ENCODE peak calls at places on chromosomes 3 and 15, in nine cellular contexts. V, K, A, I, F, R, M, U and J are unnamed samples.

GRCh38 chr3:50550079-50550736 is 17.3 kb downstream of the C3orf18 start:
- DNase-seq in R (peak), V (no peak), A (peak), I (peak), U (peak), K (peak), M (no peak), F (no peak), J (peak)

GRCh38 chr3:123140591-123140990 is 61.2 kb upstream of the SEC22A start:
- DNase-seq in I (no peak), V (no peak), R (no peak), M (no peak), A (peak), F (no peak), K (no peak), U (no peak), J (no peak)

GRCh38 chr3:37945803-37946530 is 44.6 kb upstream of the VILL start:
- DNase-seq in V (no peak), R (no peak), U (no peak), F (no peak), A (peak), I (no peak), M (peak), K (peak), J (no peak)

GRCh38 chr15:70328137-70329115 is 230.7 kb upstream of the TLE3 start:
- DNase-seq in K (no peak), U (no peak), A (no peak), R (peak), I (no peak), F (no peak), M (peak), V (no peak), J (peak)

GRCh38 chr3:113948015-113948917 is 453 bp downstream of the ZDHHC23 start:
- DNase-seq in V (no peak), K (peak), A (peak), R (no peak), F (no peak), M (peak), I (peak), U (peak), J (peak)

GRCh38 chr3:51275096-51275805 is 109.8 kb upstream of the MANF start:
- DNase-seq in F (no peak), U (no peak), K (no peak), R (no peak), V (no peak), A (no peak), M (no peak), I (peak), J (no peak)

GRCh38 chr15:38528279-38528678 is 36.3 kb downstream of the RASGRP1 start:
- DNase-seq in I (no peak), V (no peak), F (peak), M (no peak), A (no peak), K (peak), R (no peak), U (no peak), J (no peak)

GRCh38 chr15:75669191-75669878 is 21.6 kb downstream of the SNX33 start:
- DNase-seq in U (no peak), A (no peak), K (peak), I (no peak), M (peak), V (no peak), R (no peak), F (no peak), J (no peak)

GRCh38 chr3:66153961-66154923 is 66.6 kb upstream of the SLC25A26 start:
- DNase-seq in K (no peak), R (peak), F (no peak), A (peak), I (peak), M (no peak), U (no peak), V (no peak), J (peak)

GRCh38 chr3:71400986-71401451 is 182.5 kb downstream of the FOXP1 start:
- DNase-seq in F (no peak), V (no peak), U (no peak), A (no peak), K (no peak), R (no peak), M (no peak), I (no peak), J (no peak)

DNA sequence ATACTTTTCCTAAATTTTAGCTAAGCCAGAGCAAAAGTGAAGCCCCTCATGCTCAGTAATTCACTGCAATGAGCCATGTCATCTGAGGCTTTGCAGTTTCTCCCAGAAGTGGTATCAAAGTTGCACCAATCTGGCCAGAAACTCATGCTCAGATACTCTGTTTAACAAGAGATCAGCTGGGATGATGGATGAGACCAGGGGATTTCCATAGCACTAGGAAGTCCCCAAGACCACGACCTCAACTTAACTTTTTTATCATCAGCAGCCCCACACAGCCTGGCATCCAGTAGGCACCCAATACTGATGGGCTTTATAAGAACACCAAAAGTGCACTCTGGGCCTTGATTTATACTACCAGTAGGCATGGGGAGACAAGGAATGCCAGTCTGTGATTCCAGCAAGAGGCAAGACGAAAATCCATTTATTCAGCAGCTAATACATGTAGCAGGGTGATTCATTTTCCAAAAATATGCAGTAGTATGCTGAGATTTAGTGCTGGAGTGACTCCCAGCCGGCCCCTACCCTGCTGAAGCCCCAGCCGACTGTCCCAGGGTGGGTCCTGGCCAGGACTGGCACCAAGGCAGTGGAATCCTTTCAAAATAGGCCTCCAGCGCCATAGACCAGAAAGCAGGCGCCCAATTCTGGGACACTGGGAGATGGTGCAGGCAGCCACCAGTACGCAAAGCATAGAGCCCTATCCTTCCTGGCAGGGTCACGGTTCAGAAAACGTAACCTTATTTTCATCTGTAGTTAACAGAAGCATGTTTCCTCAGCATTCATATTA is 612 bp upstream of the LDHAL6B start:
- DNase-seq in A (no peak), I (no peak), K (no peak), R (no peak), V (no peak), U (no peak), M (no peak), F (no peak), J (no peak)
- H3K4me3 ChIP-seq in A (no peak), I (no peak), K (no peak), R (no peak), V (no peak), U (no peak), M (no peak), F (no peak), J (no peak)

GRCh38 chr15:52287114-52287513 is 8.5 kb downstream of the MYO5C start:
- DNase-seq in F (no peak), R (no peak), M (no peak), U (no peak), K (no peak), I (no peak), A (no peak), V (no peak), J (no peak)
- H3K4me3 ChIP-seq in F (no peak), R (no peak), M (no peak), U (no peak), K (no peak), I (no peak), A (no peak), V (no peak), J (no peak)

DNA sequence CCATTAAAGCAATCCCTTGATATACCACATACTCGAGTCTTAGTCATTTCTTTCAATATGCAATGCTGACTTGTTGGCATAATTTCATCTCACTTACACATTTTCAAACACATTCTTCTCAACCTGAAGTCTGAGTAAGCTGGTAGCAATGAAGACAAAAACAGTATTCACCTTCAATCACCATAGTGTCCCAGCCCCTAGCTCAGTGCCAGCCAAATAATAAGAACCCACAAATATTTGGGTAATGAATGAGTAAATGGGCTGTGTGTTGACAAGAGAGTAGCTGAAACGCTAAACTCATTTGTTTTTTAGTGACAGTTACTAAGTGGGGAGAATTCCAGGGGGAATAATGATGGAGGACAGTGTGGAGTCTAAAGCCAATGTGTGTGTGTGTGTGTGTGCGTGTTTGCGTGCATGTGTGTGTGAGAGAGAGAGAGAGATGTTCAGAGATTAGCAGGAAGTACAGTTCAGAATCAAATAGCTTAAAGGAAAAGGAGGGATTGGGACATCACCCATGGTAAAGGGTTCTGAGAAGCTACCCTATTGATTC is 165.7 kb downstream of the GAP43 start:
- DNase-seq in I (no peak), A (no peak), M (peak), K (peak), U (no peak), F (peak), V (no peak), R (no peak), J (no peak)
- H3K4me3 ChIP-seq in I (no peak), A (no peak), M (no peak), K (no peak), U (no peak), F (no peak), V (no peak), R (no peak), J (no peak)

GRCh38 chr3:172591876-172592771 is 68.9 kb upstream of the TNFSF10 start:
- DNase-seq in K (no peak), U (no peak), F (no peak), A (no peak), V (no peak), M (no peak), I (no peak), R (no peak), J (no peak)

GRCh38 chr3:172592898-172593669 is 69.9 kb upstream of the TNFSF10 start:
- DNase-seq in A (no peak), U (no peak), M (no peak), V (no peak), R (no peak), I (no peak), F (no peak), K (no peak), J (no peak)

GRCh38 chr3:172596394-172596706 is 73.1 kb upstream of the TNFSF10 start:
- DNase-seq in K (no peak), I (no peak), R (no peak), F (no peak), M (no peak), V (no peak), U (no peak), A (no peak), J (no peak)

GRCh38 chr3:172598904-172599303 is 75.7 kb upstream of the TNFSF10 start:
- DNase-seq in M (no peak), U (no peak), K (no peak), F (no peak), I (no peak), A (no peak), R (no peak), V (no peak), J (no peak)

DNA sequence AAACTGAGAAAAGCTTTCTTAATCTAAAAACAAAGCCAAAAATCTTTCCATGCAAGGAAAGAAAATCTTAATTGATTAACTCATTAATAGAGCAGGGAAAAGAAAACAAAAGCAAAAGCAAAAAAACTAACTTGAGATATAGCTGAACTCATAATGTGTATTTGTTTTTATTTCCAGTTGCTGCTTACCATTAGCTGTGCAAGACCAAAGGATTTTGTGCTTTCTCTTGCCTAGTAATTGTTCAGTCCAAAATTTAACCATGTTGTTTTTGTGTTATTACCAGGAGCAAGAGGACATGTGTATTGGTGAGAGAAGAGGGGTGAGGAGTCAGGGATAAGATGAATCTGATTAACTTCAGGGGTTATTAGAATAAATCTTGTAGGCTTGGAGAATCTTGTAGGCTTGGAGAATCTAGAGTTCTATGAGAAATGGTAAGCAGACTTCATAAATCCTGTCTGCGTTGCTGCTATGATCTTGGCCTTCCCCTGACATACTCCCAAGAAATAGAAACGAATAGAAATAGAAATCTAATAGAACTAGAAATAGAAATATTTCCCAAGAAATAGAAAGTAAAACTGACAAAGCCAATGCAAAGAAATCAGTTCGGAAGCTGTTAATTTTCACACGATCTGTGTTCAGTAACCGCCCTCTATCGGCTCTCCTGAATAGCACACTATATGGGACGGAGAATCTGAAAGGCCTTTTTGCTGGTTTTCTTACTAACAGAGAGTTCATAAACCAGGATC is 72.6 kb upstream of the TNFSF10 start:
- DNase-seq in V (no peak), M (peak), K (peak), I (peak), A (no peak), F (peak), U (peak), R (no peak), J (no peak)
- H3K4me3 ChIP-seq in V (peak), M (peak), K (peak), I (peak), A (no peak), F (no peak), U (no peak), R (peak), J (peak)

DNA sequence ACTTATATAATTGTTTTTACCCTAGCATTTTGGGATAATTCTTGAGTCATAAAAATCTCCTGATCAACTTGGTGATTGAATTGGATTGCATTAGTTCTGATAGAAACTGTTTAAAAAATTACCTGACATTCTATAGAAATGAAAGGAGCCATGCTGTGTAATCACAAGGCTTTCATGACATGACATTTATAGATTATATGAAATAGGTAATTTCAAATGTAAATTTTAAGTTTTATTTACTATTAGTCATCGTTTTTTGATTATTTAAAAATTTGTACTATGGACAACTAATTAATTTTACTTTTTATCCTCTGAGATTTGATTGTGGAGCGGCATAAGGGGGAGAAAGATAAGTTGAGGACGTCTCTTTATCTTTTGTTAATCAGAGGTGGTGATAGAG is 12.3 kb upstream of the CHD2 start:
- DNase-seq in M (no peak), U (no peak), A (no peak), R (no peak), F (no peak), I (no peak), V (no peak), K (no peak), J (no peak)
- H3K4me3 ChIP-seq in M (no peak), U (no peak), A (no peak), R (peak), F (no peak), I (no peak), V (peak), K (peak), J (no peak)

GRCh38 chr15:40918799-40919392 is 10.2 kb upstream of the DLL4 start:
- DNase-seq in A (peak), V (no peak), R (no peak), I (no peak), F (no peak), U (no peak), M (no peak), K (no peak), J (no peak)
- H3K4me3 ChIP-seq in A (no peak), V (no peak), R (peak), I (no peak), F (no peak), U (no peak), M (no peak), K (no peak), J (no peak)

DNA sequence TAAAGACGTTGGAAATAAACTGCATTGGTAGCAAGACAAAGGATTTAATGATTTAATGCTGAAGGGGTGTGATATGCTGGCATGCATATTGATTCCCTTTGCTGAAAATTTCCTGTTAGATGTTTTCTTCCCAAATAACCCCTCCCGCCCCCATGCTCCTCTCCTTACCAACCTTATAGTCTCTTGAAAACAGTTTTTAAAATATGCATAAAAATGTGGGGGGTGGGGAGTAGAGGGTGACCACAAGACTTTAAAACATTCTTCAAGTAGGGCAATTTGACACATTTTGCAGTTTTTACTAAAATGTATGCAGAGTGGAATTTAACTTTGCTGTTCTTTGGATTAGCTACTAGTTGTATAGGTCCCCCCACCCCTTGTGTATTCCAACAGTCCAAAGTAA is 887 bp downstream of the RARB start:
- DNase-seq in F (no peak), I (no peak), M (no peak), V (no peak), A (no peak), R (no peak), K (no peak), U (no peak), J (no peak)
- H3K4me3 ChIP-seq in F (peak), I (no peak), M (peak), V (peak), A (peak), R (peak), K (no peak), U (peak), J (peak)

GRCh38 chr15:99731336-99732267 is 1.6 kb downstream of the LYSMD4 start:
- DNase-seq in F (no peak), K (peak), V (no peak), U (peak), R (no peak), I (no peak), M (no peak), A (no peak), J (no peak)
- H3K4me3 ChIP-seq in F (peak), K (peak), V (peak), U (peak), R (peak), I (no peak), M (no peak), A (no peak), J (peak)